ENCODE peak calls at places on chromosomes 12 and 14, in six cellular contexts. A, L, R, S, Z and E are unnamed samples.

GRCh38 chr12:12224240-12224940 is 42.5 kb downstream of the LRP6 start:
- DNase-seq in R (no peak), A (no peak), S (peak; percentile 40), L (no peak), Z (no peak), E (no peak)

GRCh38 chr12:96986883-96987523 is 79.9 kb downstream of the NEDD1 start:
- DNase-seq in A (no peak), L (no peak), Z (peak; percentile 48), R (no peak), S (peak; percentile 46), E (no peak)

GRCh38 chr12:70822431-70822830 is 98.1 kb downstream of the PTPRR start:
- DNase-seq in A (no peak), S (no peak), Z (no peak), L (no peak), R (no peak), E (no peak)

GRCh38 chr12:104886418-104887401 is 71.4 kb downstream of the SLC41A2 start:
- DNase-seq in L (no peak), Z (no peak), R (no peak), S (peak; percentile 79), A (no peak), E (no peak)

GRCh38 chr14:68492889-68493288 is 300.0 kb downstream of the ZFP36L1 start:
- DNase-seq in S (no peak), Z (no peak), A (no peak), R (no peak), L (no peak), E (no peak)

GRCh38 chr12:90859591-90859990 is 95.4 kb downstream of the CCER1 start:
- DNase-seq in S (no peak), A (no peak), R (no peak), L (no peak), Z (no peak), E (no peak)

GRCh38 chr12:47741340-47741703 is 16.0 kb upstream of the ENDOU start:
- DNase-seq in A (peak; percentile 92), Z (no peak), S (peak; percentile 28), R (peak; percentile 84), L (no peak), E (no peak)

GRCh38 chr14:51929156-51929555 is 60.2 kb upstream of the RTRAF start:
- DNase-seq in S (peak; percentile 56), A (no peak), Z (no peak), L (no peak), R (no peak), E (no peak)

GRCh38 chr12:42855362-42855950 is 265.9 kb upstream of the PRICKLE1 start:
- DNase-seq in S (no peak), Z (no peak), L (no peak), R (no peak), A (no peak), E (no peak)
- H3K27ac ChIP-seq in S (no peak overlapping the region), Z (no peak overlapping the region), L (no peak overlapping the region), R (no peak overlapping the region), A (no peak overlapping the region), E (no peak overlapping the region)

DNA sequence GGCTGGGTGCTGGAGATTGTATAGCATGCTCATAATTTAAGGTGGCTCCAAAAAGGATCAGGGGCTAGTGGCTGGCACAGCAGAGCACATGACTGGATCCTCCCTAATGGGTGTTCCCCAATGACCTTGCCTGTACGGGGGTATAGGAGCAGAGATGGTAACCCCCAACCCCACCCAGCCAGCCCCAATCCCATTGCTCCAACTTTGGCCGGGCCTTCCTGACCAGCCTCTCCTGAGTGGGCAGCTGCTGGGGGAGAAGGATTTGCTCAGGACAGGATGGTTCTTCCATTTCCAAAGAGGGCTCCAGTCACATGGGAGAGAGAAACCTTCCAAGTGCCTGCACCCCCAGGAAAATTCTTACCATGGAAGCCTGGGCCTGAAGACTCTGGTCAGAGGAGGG is 15.3 kb upstream of the NR4A1 start:
- DNase-seq in R (no peak), A (no peak), L (no peak), S (no peak), Z (no peak), E (no peak)
- H3K27me3 ChIP-seq in R (no peaks in the 10 kb centered on the region), A (no peaks in the 10 kb centered on the region), L (peaks cover 31% of the 10 kb centered on the region), S (peaks cover 2% of the 10 kb centered on the region), Z (peaks cover 26% of the 10 kb centered on the region), E (no peaks in the 10 kb centered on the region)

DNA sequence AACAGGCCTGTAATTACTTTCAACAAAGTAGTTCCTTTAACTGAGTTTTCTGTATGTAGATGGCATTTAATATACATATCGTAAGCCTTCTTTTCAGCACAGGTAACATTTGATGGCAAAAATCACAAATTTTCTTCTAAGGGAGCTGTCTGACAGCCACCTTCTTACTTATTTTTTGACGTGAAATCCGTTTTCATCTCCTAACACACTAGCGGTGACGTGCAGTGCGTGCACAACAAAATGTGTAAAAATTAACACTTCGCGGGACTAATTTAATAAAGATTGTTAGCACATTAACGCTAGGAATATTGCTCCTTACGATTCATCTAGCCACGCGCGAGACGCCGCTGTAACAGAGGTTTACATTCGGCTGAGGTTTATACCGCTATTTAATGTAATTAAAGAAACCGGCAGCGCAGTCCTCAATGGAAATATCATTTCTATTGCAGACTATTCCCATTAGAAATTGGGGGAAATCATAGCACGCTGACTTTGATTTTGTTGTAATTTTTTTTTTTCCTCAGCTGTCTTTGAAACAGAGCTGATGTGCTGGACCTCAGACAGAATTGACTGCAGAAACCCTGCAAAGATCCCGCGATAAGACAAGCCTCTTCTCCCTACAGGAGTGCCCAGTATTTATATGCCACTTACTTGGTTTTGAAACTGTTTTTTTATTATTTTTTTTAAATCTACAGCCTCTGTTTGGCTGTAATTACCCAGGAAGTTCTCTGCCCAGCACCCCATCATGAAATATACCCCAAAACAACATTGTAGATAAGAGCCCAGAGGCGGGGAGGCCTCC is 31.3 kb downstream of the BCL11B start:
- DNase-seq in A (no peak), S (no peak), L (no peak), Z (no peak), R (no peak), E (no peak)
- H3K4me1 ChIP-seq in A (no peaks in the 10 kb centered on the region), S (peaks cover 19% of the 10 kb centered on the region), L (peaks cover 8% of the 10 kb centered on the region), Z (peaks cover under 1% of the 10 kb centered on the region), R (peaks cover 15% of the 10 kb centered on the region), E (no peaks in the 10 kb centered on the region)

GRCh38 chr14:104729835-104730181 is 5.8 kb downstream of the ADSS1 start:
- DNase-seq in A (no peak), L (no peak), S (no peak), Z (no peak), R (no peak), E (no peak)
- H3K27ac ChIP-seq in A (no peak overlapping the region), L (no peak overlapping the region), S (no peak overlapping the region), Z (no peak overlapping the region), R (no peak overlapping the region), E (no peak overlapping the region)

DNA sequence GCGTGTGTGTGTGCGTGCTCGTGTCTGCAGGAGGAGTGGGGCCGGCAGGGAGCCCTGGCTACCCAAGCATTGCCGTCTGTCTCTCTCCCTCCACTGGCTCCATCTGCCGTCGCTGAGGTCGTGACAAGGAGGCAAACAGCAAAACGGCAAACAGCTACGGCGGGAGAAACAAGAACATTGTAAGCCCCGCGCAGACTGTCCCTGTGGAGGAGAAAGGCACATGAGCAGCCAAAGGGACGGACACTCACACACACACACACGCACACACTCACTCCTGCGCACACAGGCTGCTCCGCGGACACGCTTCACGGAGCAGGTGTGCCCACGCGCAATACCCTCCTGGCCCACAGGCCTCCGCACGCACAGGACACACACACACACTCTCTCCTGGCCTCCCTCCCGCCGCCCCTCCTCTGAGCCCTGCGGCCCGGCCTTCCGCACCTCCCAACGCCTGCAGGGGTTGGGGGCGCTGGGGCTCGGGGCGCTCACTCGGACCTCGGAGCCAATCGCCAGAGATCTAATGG is 905 bp downstream of the CISTR start:
- DNase-seq in S (no peak), R (no peak), Z (no peak), L (no peak), A (peak; percentile 52), E (no peak)
- H3K27me3 ChIP-seq in S (peaks cover 97% of the 10 kb centered on the region), R (peaks cover 35% of the 10 kb centered on the region), Z (peaks cover 89% of the 10 kb centered on the region), L (peaks cover 82% of the 10 kb centered on the region), A (peaks cover 4% of the 10 kb centered on the region), E (peaks cover 6% of the 10 kb centered on the region)

DNA sequence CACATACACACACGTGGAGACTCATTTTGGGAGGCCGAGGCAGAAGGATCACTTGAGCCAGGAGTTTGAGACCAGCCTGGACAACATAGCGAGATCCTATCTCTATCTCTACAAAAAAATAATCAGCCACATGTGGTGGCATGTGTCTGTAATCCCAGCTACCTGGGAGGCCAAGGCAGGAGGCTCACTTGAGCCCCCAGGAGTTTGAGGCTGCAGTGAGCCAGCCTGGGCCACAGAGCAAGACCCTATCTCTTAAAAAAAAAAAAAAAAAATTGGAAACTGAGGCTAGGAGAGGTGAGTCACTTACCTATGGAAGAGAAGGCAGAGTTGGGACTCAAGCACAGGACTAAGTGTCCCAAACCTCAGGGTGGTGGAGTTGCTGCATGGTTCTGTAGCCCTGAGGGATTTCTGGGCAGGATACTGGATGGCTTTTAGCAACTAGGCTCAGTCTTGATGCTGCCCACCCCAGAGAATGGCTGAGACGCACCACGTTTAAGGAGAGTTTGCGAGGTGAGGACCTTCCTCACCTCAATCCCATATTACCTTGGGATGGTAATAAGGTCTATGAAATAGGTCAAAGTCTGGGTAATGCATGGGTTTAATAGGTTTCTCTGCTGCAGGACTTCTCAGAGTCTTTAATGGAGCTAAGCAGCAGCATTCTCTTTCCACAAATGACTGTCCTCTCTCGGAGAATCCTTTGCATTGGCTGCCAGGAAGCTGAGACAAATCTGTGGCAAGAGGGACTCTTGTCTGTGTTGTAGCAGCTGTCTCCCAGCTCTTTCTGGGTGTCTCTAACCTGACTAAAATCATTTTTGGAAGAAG is 35.6 kb downstream of the SH2B3 start:
- DNase-seq in Z (no peak), S (no peak), R (no peak), L (no peak), A (no peak), E (no peak)
- H3K4me1 ChIP-seq in Z (peaks cover 5% of the 10 kb centered on the region), S (peaks cover 13% of the 10 kb centered on the region), R (peaks cover 17% of the 10 kb centered on the region), L (peaks cover 17% of the 10 kb centered on the region), A (peaks cover 69% of the 10 kb centered on the region), E (peaks cover 26% of the 10 kb centered on the region)

GRCh38 chr14:87175175-87175574 is 817.8 kb downstream of the GALC start:
- DNase-seq in S (no peak), Z (no peak), A (no peak), L (no peak), R (no peak), E (no peak)
- H3K27ac ChIP-seq in S (no peak overlapping the region), Z (no peak overlapping the region), A (no peak overlapping the region), L (no peak overlapping the region), R (no peak overlapping the region), E (no peak overlapping the region)